ENCODE peak calls at places on chromosomes 7 and 10, in ten cellular contexts. One of them, this sample, is unnamed. For H3K36me3, the result is how much of the 10 kb centered on the place peaks cover.

GRCh38 chr7:158228986-158229385 is 358.6 kb downstream of the PTPRN2 start:
- DNase-seq in lung: no peak
- DNase-seq in CD8-positive, alpha-beta T cell: no peak
- DNase-seq in NT2/D1: peak
- DNase-seq in stomach: no peak
- DNase-seq in brain microvascular endothelial cell: no peak
- DNase-seq in suprapubic skin: no peak
- DNase-seq in right lobe of liver: no peak
- DNase-seq in right atrium auricular region: no peak
- DNase-seq in body of pancreas: no peak
- DNase-seq in this sample: no peak

GRCh38 chr7:22109761-22110160 is 164.1 kb upstream of the CDCA7L start:
- DNase-seq in lung: peak
- DNase-seq in stomach: peak
- DNase-seq in brain microvascular endothelial cell: peak
- DNase-seq in right atrium auricular region: no peak
- DNase-seq in NT2/D1: peak
- DNase-seq in suprapubic skin: no peak
- DNase-seq in right lobe of liver: peak
- DNase-seq in CD8-positive, alpha-beta T cell: no peak
- DNase-seq in body of pancreas: peak
- DNase-seq in this sample: no peak

GRCh38 chr7:141478845-141479244 is 72.4 kb upstream of the AGK start:
- DNase-seq in right lobe of liver: no peak
- DNase-seq in CD8-positive, alpha-beta T cell: no peak
- DNase-seq in stomach: no peak
- DNase-seq in body of pancreas: no peak
- DNase-seq in right atrium auricular region: no peak
- DNase-seq in brain microvascular endothelial cell: no peak
- DNase-seq in suprapubic skin: no peak
- DNase-seq in lung: no peak
- DNase-seq in NT2/D1: no peak
- DNase-seq in this sample: no peak

GRCh38 chr10:79022565-79023488 is 45.9 kb upstream of the ZMIZ1 start:
- DNase-seq in stomach: no peak
- DNase-seq in body of pancreas: peak
- DNase-seq in CD8-positive, alpha-beta T cell: no peak
- DNase-seq in NT2/D1: peak
- DNase-seq in brain microvascular endothelial cell: no peak
- DNase-seq in lung: no peak
- DNase-seq in right atrium auricular region: no peak
- DNase-seq in right lobe of liver: peak
- DNase-seq in suprapubic skin: peak
- DNase-seq in this sample: no peak

GRCh38 chr7:159061674-159062212 is 82.9 kb downstream of the VIPR2 start:
- DNase-seq in stomach: no peak
- DNase-seq in brain microvascular endothelial cell: peak
- DNase-seq in NT2/D1: no peak
- DNase-seq in CD8-positive, alpha-beta T cell: no peak
- DNase-seq in right lobe of liver: no peak
- DNase-seq in lung: no peak
- DNase-seq in right atrium auricular region: no peak
- DNase-seq in suprapubic skin: no peak
- DNase-seq in body of pancreas: no peak
- DNase-seq in this sample: no peak

GRCh38 chr7:83148776-83149175 is 13.9 kb downstream of the PCLO start:
- DNase-seq in CD8-positive, alpha-beta T cell: no peak
- DNase-seq in lung: no peak
- DNase-seq in NT2/D1: no peak
- DNase-seq in stomach: no peak
- DNase-seq in brain microvascular endothelial cell: peak
- DNase-seq in right atrium auricular region: no peak
- DNase-seq in suprapubic skin: no peak
- DNase-seq in body of pancreas: no peak
- DNase-seq in right lobe of liver: no peak
- DNase-seq in this sample: peak

GRCh38 chr7:293681-294439 is 3.9 kb downstream of the FOXL3 start:
- DNase-seq in stomach: no peak
- DNase-seq in lung: no peak
- DNase-seq in NT2/D1: no peak
- DNase-seq in body of pancreas: no peak
- DNase-seq in right atrium auricular region: no peak
- DNase-seq in suprapubic skin: peak
- DNase-seq in brain microvascular endothelial cell: no peak
- DNase-seq in CD8-positive, alpha-beta T cell: no peak
- DNase-seq in right lobe of liver: no peak
- DNase-seq in this sample: no peak

GRCh38 chr7:48443051-48443450 is 271.8 kb downstream of the ABCA13 start:
- DNase-seq in brain microvascular endothelial cell: no peak
- DNase-seq in NT2/D1: no peak
- DNase-seq in right lobe of liver: no peak
- DNase-seq in right atrium auricular region: no peak
- DNase-seq in lung: no peak
- DNase-seq in CD8-positive, alpha-beta T cell: no peak
- DNase-seq in body of pancreas: no peak
- DNase-seq in suprapubic skin: no peak
- DNase-seq in stomach: no peak
- DNase-seq in this sample: no peak

GRCh38 chr7:81162771-81163525 is 244.1 kb upstream of the SEMA3C start:
- DNase-seq in lung: no peak
- DNase-seq in CD8-positive, alpha-beta T cell: no peak
- DNase-seq in NT2/D1: no peak
- DNase-seq in suprapubic skin: no peak
- DNase-seq in stomach: no peak
- DNase-seq in body of pancreas: no peak
- DNase-seq in right atrium auricular region: no peak
- DNase-seq in brain microvascular endothelial cell: no peak
- DNase-seq in right lobe of liver: no peak
- DNase-seq in this sample: peak

GRCh38 chr10:12348870-12349627 is at the start of gene CAMK1D:
- DNase-seq in right atrium auricular region: peak
- DNase-seq in stomach: peak
- DNase-seq in lung: peak
- DNase-seq in right lobe of liver: peak
- DNase-seq in NT2/D1: peak
- DNase-seq in brain microvascular endothelial cell: peak
- DNase-seq in CD8-positive, alpha-beta T cell: peak
- DNase-seq in suprapubic skin: peak
- DNase-seq in body of pancreas: peak
- DNase-seq in this sample: no peak

GRCh38 chr10:99870051-99870730 is 87.8 kb downstream of the ABCC2 start:
- DNase-seq in brain microvascular endothelial cell: no peak
- DNase-seq in lung: no peak
- DNase-seq in NT2/D1: no peak
- DNase-seq in stomach: no peak
- DNase-seq in suprapubic skin: no peak
- DNase-seq in right atrium auricular region: no peak
- DNase-seq in right lobe of liver: no peak
- DNase-seq in body of pancreas: no peak
- DNase-seq in CD8-positive, alpha-beta T cell: no peak
- DNase-seq in this sample: no peak

DNA sequence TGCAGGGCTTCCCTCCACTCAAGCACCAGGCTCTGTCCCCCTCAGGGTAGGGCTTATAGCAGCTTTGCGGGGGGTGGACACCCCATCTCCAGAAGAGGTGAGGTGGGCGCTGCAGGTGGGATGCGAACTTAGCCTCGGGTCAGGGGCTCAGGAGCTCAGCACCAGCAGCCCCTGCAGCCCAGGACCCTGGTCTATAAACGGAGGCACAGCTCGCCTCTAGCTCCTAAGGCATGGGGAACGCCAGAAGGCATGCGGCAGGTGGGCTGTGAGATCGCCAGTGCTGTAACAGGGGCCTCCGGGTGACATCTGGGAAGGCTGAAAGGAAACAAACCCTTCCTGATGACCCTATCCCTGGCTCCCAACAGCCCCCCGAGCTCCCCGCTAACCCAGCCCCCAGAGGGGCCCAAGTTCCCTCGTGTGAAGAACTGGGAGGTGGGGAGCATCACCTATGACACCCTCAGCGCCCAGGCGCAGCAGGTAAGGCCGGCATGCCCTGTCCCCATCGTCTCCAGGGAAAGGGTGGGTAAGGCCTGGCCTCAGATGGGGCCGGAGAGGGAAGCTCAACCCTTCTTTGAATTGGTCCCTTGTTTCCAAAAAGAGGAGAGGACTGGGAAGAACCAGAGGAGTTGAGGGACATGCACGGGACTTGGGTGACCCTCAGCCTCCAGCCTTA is 4.2 kb downstream of the NOS3 start:
- DNase-seq in stomach: no peak
- DNase-seq in right lobe of liver: no peak
- DNase-seq in lung: no peak
- DNase-seq in CD8-positive, alpha-beta T cell: no peak
- DNase-seq in right atrium auricular region: no peak
- DNase-seq in NT2/D1: no peak
- DNase-seq in brain microvascular endothelial cell: no peak
- DNase-seq in body of pancreas: no peak
- DNase-seq in suprapubic skin: no peak
- DNase-seq in this sample: no peak
- H3K4me3 ChIP-seq in stomach: peak
- H3K4me3 ChIP-seq in right lobe of liver: peak
- H3K4me3 ChIP-seq in lung: peak
- H3K4me3 ChIP-seq in CD8-positive, alpha-beta T cell: no peak
- H3K4me3 ChIP-seq in right atrium auricular region: peak
- H3K4me3 ChIP-seq in NT2/D1: no peak
- H3K4me3 ChIP-seq in brain microvascular endothelial cell: no peak
- H3K4me3 ChIP-seq in body of pancreas: no peak
- H3K4me3 ChIP-seq in suprapubic skin: peak
- H3K4me3 ChIP-seq in this sample: no peak

DNA sequence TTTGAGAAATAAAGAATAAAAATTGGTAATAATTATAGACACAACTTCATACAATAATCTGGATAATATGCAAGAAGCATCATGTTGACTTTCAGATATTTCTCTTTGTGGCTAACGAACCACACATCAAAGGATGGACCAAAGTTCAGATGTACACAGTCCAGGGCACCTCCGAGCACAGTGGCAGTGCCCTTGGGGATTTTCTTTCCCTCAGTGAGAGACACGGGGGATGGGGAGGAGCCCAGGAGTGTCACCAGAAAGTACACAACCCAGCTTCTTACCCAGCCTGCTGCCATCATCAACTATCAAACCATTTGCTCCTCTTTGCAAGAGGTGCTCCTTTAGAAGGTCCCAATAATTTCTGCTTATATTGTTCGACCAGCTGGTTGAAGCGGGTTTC is 33.2 kb downstream of the RBM28 start:
- DNase-seq in right lobe of liver: no peak
- DNase-seq in right atrium auricular region: no peak
- DNase-seq in stomach: no peak
- DNase-seq in body of pancreas: no peak
- DNase-seq in lung: no peak
- DNase-seq in brain microvascular endothelial cell: no peak
- DNase-seq in NT2/D1: no peak
- DNase-seq in suprapubic skin: no peak
- DNase-seq in CD8-positive, alpha-beta T cell: no peak
- DNase-seq in this sample: no peak
- H3K36me3 ChIP-seq in right lobe of liver: under half
- H3K36me3 ChIP-seq in right atrium auricular region: half or more
- H3K36me3 ChIP-seq in stomach: half or more
- H3K36me3 ChIP-seq in body of pancreas: under half
- H3K36me3 ChIP-seq in lung: half or more
- H3K36me3 ChIP-seq in brain microvascular endothelial cell: half or more
- H3K36me3 ChIP-seq in NT2/D1: half or more
- H3K36me3 ChIP-seq in suprapubic skin: half or more
- H3K36me3 ChIP-seq in CD8-positive, alpha-beta T cell: under half
- H3K36me3 ChIP-seq in this sample: under half

GRCh38 chr7:128934361-128935352 is 3.1 kb upstream of the IRF5 start:
- DNase-seq in right lobe of liver: no peak
- DNase-seq in brain microvascular endothelial cell: no peak
- DNase-seq in CD8-positive, alpha-beta T cell: no peak
- DNase-seq in right atrium auricular region: no peak
- DNase-seq in body of pancreas: no peak
- DNase-seq in suprapubic skin: no peak
- DNase-seq in stomach: no peak
- DNase-seq in NT2/D1: no peak
- DNase-seq in lung: no peak
- DNase-seq in this sample: no peak
- H3K4me3 ChIP-seq in right lobe of liver: no peak
- H3K4me3 ChIP-seq in brain microvascular endothelial cell: no peak
- H3K4me3 ChIP-seq in CD8-positive, alpha-beta T cell: no peak
- H3K4me3 ChIP-seq in right atrium auricular region: no peak
- H3K4me3 ChIP-seq in body of pancreas: no peak
- H3K4me3 ChIP-seq in suprapubic skin: no peak
- H3K4me3 ChIP-seq in stomach: no peak
- H3K4me3 ChIP-seq in NT2/D1: no peak
- H3K4me3 ChIP-seq in lung: no peak
- H3K4me3 ChIP-seq in this sample: no peak

GRCh38 chr10:125797999-125798662 is 22.5 kb upstream of the MMP21 start:
- DNase-seq in NT2/D1: no peak
- DNase-seq in suprapubic skin: no peak
- DNase-seq in body of pancreas: peak
- DNase-seq in CD8-positive, alpha-beta T cell: no peak
- DNase-seq in right atrium auricular region: no peak
- DNase-seq in lung: no peak
- DNase-seq in right lobe of liver: no peak
- DNase-seq in brain microvascular endothelial cell: no peak
- DNase-seq in stomach: no peak
- DNase-seq in this sample: no peak

GRCh38 chr10:125799446-125799845 is 23.6 kb downstream of the UROS start:
- DNase-seq in right atrium auricular region: no peak
- DNase-seq in CD8-positive, alpha-beta T cell: no peak
- DNase-seq in stomach: no peak
- DNase-seq in body of pancreas: no peak
- DNase-seq in brain microvascular endothelial cell: no peak
- DNase-seq in NT2/D1: no peak
- DNase-seq in lung: no peak
- DNase-seq in suprapubic skin: no peak
- DNase-seq in right lobe of liver: no peak
- DNase-seq in this sample: no peak

GRCh38 chr10:125808047-125808446 is 15.0 kb downstream of the UROS start:
- DNase-seq in suprapubic skin: no peak
- DNase-seq in right atrium auricular region: no peak
- DNase-seq in right lobe of liver: no peak
- DNase-seq in CD8-positive, alpha-beta T cell: no peak
- DNase-seq in body of pancreas: no peak
- DNase-seq in brain microvascular endothelial cell: no peak
- DNase-seq in stomach: no peak
- DNase-seq in NT2/D1: no peak
- DNase-seq in lung: no peak
- DNase-seq in this sample: no peak

GRCh38 chr10:125802131-125802530 is 20.9 kb downstream of the UROS start:
- DNase-seq in body of pancreas: no peak
- DNase-seq in stomach: no peak
- DNase-seq in right lobe of liver: no peak
- DNase-seq in suprapubic skin: no peak
- DNase-seq in brain microvascular endothelial cell: no peak
- DNase-seq in NT2/D1: no peak
- DNase-seq in CD8-positive, alpha-beta T cell: no peak
- DNase-seq in lung: no peak
- DNase-seq in right atrium auricular region: no peak
- DNase-seq in this sample: no peak

DNA sequence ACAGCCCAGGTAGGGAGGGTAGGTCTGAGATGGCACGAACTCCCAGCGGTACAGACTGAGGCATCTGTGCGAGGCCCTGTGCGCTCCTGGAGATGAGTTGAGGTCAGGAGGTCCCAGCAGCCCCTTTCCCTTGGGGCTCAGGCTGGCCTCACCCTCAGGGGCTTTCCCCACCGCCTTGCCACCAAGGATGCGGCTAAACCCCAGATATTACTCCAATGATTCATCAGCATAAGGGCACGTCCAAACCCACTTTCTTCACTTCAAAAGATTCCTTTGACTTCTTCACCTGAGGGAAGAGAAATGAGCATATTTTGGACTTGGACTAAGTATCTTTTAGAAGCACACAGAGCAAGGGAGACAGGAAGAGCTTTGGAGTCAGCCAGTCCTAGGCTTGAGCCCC is 20.3 kb downstream of the UROS start:
- DNase-seq in brain microvascular endothelial cell: no peak
- DNase-seq in CD8-positive, alpha-beta T cell: no peak
- DNase-seq in lung: no peak
- DNase-seq in suprapubic skin: no peak
- DNase-seq in right atrium auricular region: no peak
- DNase-seq in right lobe of liver: no peak
- DNase-seq in NT2/D1: no peak
- DNase-seq in stomach: no peak
- DNase-seq in body of pancreas: no peak
- DNase-seq in this sample: no peak
- H3K36me3 ChIP-seq in brain microvascular endothelial cell: under half
- H3K36me3 ChIP-seq in CD8-positive, alpha-beta T cell: under half
- H3K36me3 ChIP-seq in lung: under half
- H3K36me3 ChIP-seq in suprapubic skin: half or more
- H3K36me3 ChIP-seq in right atrium auricular region: under half
- H3K36me3 ChIP-seq in right lobe of liver: under half
- H3K36me3 ChIP-seq in NT2/D1: half or more
- H3K36me3 ChIP-seq in stomach: under half
- H3K36me3 ChIP-seq in body of pancreas: under half
- H3K36me3 ChIP-seq in this sample: under half